ENCODE peak calls at places on chromosome 3, in six cellular contexts. One of them, this sample, is unnamed.

GRCh38 chr3:169173636-169174035 is 489.9 kb downstream of the MECOM start:
- DNase-seq in amygdala: no peak
- DNase-seq in NCI-H524: no peak
- DNase-seq in activated CD8-positive, alpha-beta T cell treated with anti-CD3 and anti-CD28 coated beads for 36 hours: no peak
- DNase-seq in stimulated activated naive CD4-positive, alpha-beta T cell: no peak
- DNase-seq in T-helper 2 cell: no peak
- DNase-seq in this sample: no peak

GRCh38 chr3:189964623-189965022 is 156.1 kb downstream of the P3H2 start:
- DNase-seq in amygdala: no peak
- DNase-seq in NCI-H524: no peak
- DNase-seq in activated CD8-positive, alpha-beta T cell treated with anti-CD3 and anti-CD28 coated beads for 36 hours: no peak
- DNase-seq in stimulated activated naive CD4-positive, alpha-beta T cell: no peak
- DNase-seq in T-helper 2 cell: no peak
- DNase-seq in this sample: no peak

GRCh38 chr3:15581471-15582394 is 19.6 kb downstream of the HACL1 start:
- DNase-seq in amygdala: no peak
- DNase-seq in NCI-H524: no peak
- DNase-seq in activated CD8-positive, alpha-beta T cell treated with anti-CD3 and anti-CD28 coated beads for 36 hours: no peak
- DNase-seq in stimulated activated naive CD4-positive, alpha-beta T cell: no peak
- DNase-seq in T-helper 2 cell: no peak
- DNase-seq in this sample: no peak

GRCh38 chr3:60017631-60018030 is 967.8 kb upstream of the CFAP20DC start:
- DNase-seq in amygdala: no peak
- DNase-seq in NCI-H524: no peak
- DNase-seq in activated CD8-positive, alpha-beta T cell treated with anti-CD3 and anti-CD28 coated beads for 36 hours: peak
- DNase-seq in stimulated activated naive CD4-positive, alpha-beta T cell: peak
- DNase-seq in T-helper 2 cell: peak
- DNase-seq in this sample: peak

GRCh38 chr3:156602424-156602823 is 47.5 kb upstream of the SSR3 start:
- DNase-seq in amygdala: no peak
- DNase-seq in NCI-H524: no peak
- DNase-seq in activated CD8-positive, alpha-beta T cell treated with anti-CD3 and anti-CD28 coated beads for 36 hours: no peak
- DNase-seq in stimulated activated naive CD4-positive, alpha-beta T cell: no peak
- DNase-seq in T-helper 2 cell: no peak
- DNase-seq in this sample: no peak

GRCh38 chr3:196569003-196569516 is 600 bp downstream of the FBXO45 start:
- DNase-seq in amygdala: peak
- DNase-seq in NCI-H524: peak
- DNase-seq in activated CD8-positive, alpha-beta T cell treated with anti-CD3 and anti-CD28 coated beads for 36 hours: peak
- DNase-seq in stimulated activated naive CD4-positive, alpha-beta T cell: peak
- DNase-seq in T-helper 2 cell: peak
- DNase-seq in this sample: peak

GRCh38 chr3:16409032-16409431 is 104.5 kb downstream of the RFTN1 start:
- DNase-seq in amygdala: no peak
- DNase-seq in NCI-H524: no peak
- DNase-seq in activated CD8-positive, alpha-beta T cell treated with anti-CD3 and anti-CD28 coated beads for 36 hours: no peak
- DNase-seq in stimulated activated naive CD4-positive, alpha-beta T cell: no peak
- DNase-seq in T-helper 2 cell: no peak
- DNase-seq in this sample: no peak

GRCh38 chr3:45491344-45491743 is 103.0 kb downstream of the LARS2 start:
- DNase-seq in amygdala: no peak
- DNase-seq in NCI-H524: no peak
- DNase-seq in activated CD8-positive, alpha-beta T cell treated with anti-CD3 and anti-CD28 coated beads for 36 hours: peak
- DNase-seq in stimulated activated naive CD4-positive, alpha-beta T cell: no peak
- DNase-seq in T-helper 2 cell: no peak
- DNase-seq in this sample: no peak

GRCh38 chr3:58900372-58900771 is 149.5 kb downstream of the CFAP20DC start:
- DNase-seq in amygdala: no peak
- DNase-seq in NCI-H524: peak
- DNase-seq in activated CD8-positive, alpha-beta T cell treated with anti-CD3 and anti-CD28 coated beads for 36 hours: no peak
- DNase-seq in stimulated activated naive CD4-positive, alpha-beta T cell: no peak
- DNase-seq in T-helper 2 cell: no peak
- DNase-seq in this sample: no peak

GRCh38 chr3:73805435-73805834 is 180.7 kb upstream of the PDZRN3 start:
- DNase-seq in amygdala: no peak
- DNase-seq in NCI-H524: no peak
- DNase-seq in activated CD8-positive, alpha-beta T cell treated with anti-CD3 and anti-CD28 coated beads for 36 hours: no peak
- DNase-seq in stimulated activated naive CD4-positive, alpha-beta T cell: no peak
- DNase-seq in T-helper 2 cell: no peak
- DNase-seq in this sample: no peak

GRCh38 chr3:73637042-73637441 is 12.3 kb upstream of the PDZRN3 start:
- DNase-seq in amygdala: no peak
- DNase-seq in NCI-H524: no peak
- DNase-seq in activated CD8-positive, alpha-beta T cell treated with anti-CD3 and anti-CD28 coated beads for 36 hours: no peak
- DNase-seq in stimulated activated naive CD4-positive, alpha-beta T cell: no peak
- DNase-seq in T-helper 2 cell: no peak
- DNase-seq in this sample: no peak